ENCODE peak calls at places on chromosomes 3 and 15, in seven cellular contexts. S is transverse colon, D is aorta, Q is spleen, V is H9, J is ovary, H is HL-60. G is an unnamed sample.

GRCh38 chr15:41499109-41499851 is 5.6 kb downstream of the ITPKA start:
- DNase-seq in S (no peak), D (no peak), Q (no peak), V (no peak), J (no peak), H (no peak), G (no peak)

GRCh38 chr3:150314248-150315027 is 93.7 kb upstream of the TSC22D2 start:
- DNase-seq in S (peak), D (no peak), Q (no peak), V (no peak), J (no peak), H (no peak), G (no peak)

GRCh38 chr3:140903196-140903595 is 38.4 kb upstream of the SLC25A36 start:
- DNase-seq in S (no peak), D (no peak), Q (no peak), V (no peak), J (no peak), H (no peak), G (no peak)

GRCh38 chr3:141103067-141103466 is 51.9 kb downstream of the SPSB4 start:
- DNase-seq in S (no peak), D (no peak), Q (no peak), V (no peak), J (peak), H (no peak), G (no peak)

GRCh38 chr15:40936709-40937666 is 7.8 kb downstream of the DLL4 start:
- DNase-seq in S (no peak), D (no peak), Q (no peak), V (no peak), J (no peak), H (no peak), G (no peak)

GRCh38 chr15:79339588-79340314 is 28.8 kb downstream of the TMED3 start:
- DNase-seq in S (no peak), D (no peak), Q (no peak), V (no peak), J (no peak), H (no peak), G (peak)

GRCh38 chr3:136069933-136070332 is 104.4 kb downstream of the PPP2R3A start:
- DNase-seq in S (no peak), D (no peak), Q (no peak), V (no peak), J (no peak), H (no peak), G (no peak)

GRCh38 chr3:161371441-161372320 is at the start of gene SPTSSB:
- DNase-seq in S (peak), D (peak), Q (peak), V (peak), J (no peak), H (no peak), G (no peak)

GRCh38 chr15:91849749-91850161 is 3.8 kb upstream of the SLCO3A1 start:
- DNase-seq in S (no peak), D (no peak), Q (no peak), V (no peak), J (no peak), H (peak), G (peak)

GRCh38 chr3:146148468-146148931 is 12.5 kb downstream of the PLOD2 start:
- DNase-seq in S (no peak), D (no peak), Q (no peak), V (no peak), J (no peak), H (no peak), G (no peak)

GRCh38 chr15:68667800-68668625 is 89.2 kb downstream of the CORO2B start:
- DNase-seq in S (no peak), D (no peak), Q (peak), V (peak), J (no peak), H (no peak), G (no peak)

GRCh38 chr3:149077638-149078037 is 8.7 kb downstream of the HLTF start:
- DNase-seq in S (no peak), D (no peak), Q (no peak), V (no peak), J (no peak), H (no peak), G (no peak)

GRCh38 chr3:141462176-141462859 is 24.5 kb upstream of the RASA2 start:
- DNase-seq in S (no peak), D (no peak), Q (no peak), V (no peak), J (no peak), H (no peak), G (no peak)

GRCh38 chr3:118536764-118537163 is 497.9 kb downstream of the IGSF11 start:
- DNase-seq in S (no peak), D (no peak), Q (no peak), V (no peak), J (no peak), H (no peak), G (no peak)

GRCh38 chr3:177640319-177640997 is 443.2 kb upstream of the TBL1XR1 start:
- DNase-seq in S (no peak), D (no peak), Q (no peak), V (peak), J (no peak), H (no peak), G (peak)

GRCh38 chr3:135908225-135908624 is 57.3 kb upstream of the PPP2R3A start:
- DNase-seq in S (no peak), D (no peak), Q (no peak), V (no peak), J (no peak), H (no peak), G (no peak)

GRCh38 chr3:143201066-143201465 is 81.5 kb downstream of the CHST2 start:
- DNase-seq in S (no peak), D (no peak), Q (no peak), V (no peak), J (no peak), H (no peak), G (no peak)

DNA sequence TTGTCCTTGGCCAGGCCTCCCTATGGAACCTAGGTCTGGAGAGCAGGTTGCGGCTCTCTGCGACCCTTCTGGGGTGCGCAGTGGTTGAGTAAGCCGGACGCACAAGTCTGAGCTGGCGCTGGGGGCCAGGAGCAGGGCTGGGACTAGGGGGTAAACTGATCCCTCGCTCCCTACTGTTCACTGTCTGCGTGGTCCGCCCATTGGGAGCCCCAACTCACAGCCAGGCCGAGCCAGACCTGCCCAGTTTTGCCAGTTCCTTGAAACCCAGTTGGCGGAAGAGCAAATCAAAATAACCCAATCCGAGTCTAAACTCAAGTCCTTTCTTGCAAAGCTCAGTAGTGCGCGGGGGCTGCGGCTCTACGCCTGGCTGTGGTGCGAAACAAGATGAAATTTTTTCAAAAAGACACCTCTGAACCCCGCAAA is 17.5 kb downstream of the RGMA start:
- DNase-seq in S (no peak), D (no peak), Q (no peak), V (no peak), J (peak), H (no peak), G (no peak)
- H3K27ac ChIP-seq in S (peak), D (no peak), Q (no peak), V (no peak), J (peak), H (no peak), G (no peak)

DNA sequence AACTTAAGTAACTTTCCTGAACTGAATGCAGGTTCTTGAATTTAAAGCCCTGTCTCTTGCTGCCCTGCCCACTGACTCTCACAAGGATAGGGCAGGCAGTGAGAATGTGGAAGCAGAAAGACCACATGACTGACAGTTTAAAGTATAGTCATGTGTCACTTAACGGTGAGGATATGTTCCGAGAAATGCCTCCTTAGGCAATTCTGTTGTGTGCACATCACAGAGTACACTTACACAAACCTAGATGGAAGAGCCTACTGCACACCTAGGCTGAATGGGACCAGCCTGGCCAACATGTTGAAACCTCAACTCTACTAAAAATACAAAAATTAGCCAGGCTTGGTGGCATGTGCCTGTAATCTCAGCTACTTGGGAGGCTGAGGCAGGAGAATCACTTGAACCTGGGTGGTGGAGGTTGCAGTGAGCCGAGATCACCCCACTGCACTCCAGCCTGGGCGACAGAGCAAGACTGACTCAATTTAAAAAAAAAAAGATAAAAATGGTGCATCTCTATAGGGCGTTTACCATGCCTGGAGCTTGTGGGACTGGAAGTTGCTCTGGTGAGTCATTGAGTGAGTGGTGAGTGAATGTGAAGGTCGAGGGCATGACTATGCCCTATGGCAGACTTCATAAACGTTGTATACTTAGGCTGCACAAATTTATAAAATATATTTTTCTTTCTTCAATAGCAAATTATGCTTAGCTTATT is 18.9 kb upstream of the COPG1 start:
- DNase-seq in S (no peak), D (no peak), Q (no peak), V (no peak), J (no peak), H (peak), G (no peak)
- H3K27ac ChIP-seq in S (peak), D (no peak), Q (peak), V (no peak), J (no peak), H (peak), G (no peak)

DNA sequence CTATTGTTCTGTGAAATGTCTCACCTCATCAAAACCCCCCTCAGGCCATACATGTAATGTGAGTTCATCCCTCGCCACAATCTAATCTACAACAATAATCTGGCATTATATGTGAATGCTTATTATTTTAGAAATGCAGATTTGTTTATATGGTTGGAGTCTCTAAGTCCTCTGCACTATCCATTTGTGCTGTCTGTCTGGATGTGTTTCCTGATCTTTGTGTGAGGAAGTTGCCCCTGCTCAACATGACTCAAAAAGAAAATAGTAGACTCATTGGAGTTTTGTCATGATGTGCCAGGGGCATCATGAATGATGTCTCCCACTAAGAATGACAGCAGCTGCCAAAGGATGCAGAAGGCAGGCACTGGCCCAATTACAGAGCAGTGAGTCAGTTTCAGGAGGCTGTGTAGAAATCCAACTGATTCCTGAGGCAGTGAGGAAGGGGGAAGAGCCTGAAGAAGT is 161.6 kb upstream of the PDZRN3 start:
- DNase-seq in S (no peak), D (peak), Q (no peak), V (no peak), J (no peak), H (no peak), G (no peak)
- H3K27ac ChIP-seq in S (no peak), D (peak), Q (no peak), V (no peak), J (no peak), H (no peak), G (no peak)

GRCh38 chr3:11558918-11559815 is 84.5 kb downstream of the VGLL4 start:
- DNase-seq in S (no peak), D (no peak), Q (peak), V (peak), J (peak), H (no peak), G (no peak)

GRCh38 chr3:11559816-11560633 is 83.7 kb downstream of the VGLL4 start:
- DNase-seq in S (no peak), D (no peak), Q (no peak), V (no peak), J (peak), H (no peak), G (no peak)

GRCh38 chr3:11558002-11558401 is 85.7 kb downstream of the VGLL4 start:
- DNase-seq in S (no peak), D (no peak), Q (no peak), V (no peak), J (peak), H (no peak), G (no peak)

GRCh38 chr3:11556851-11557644 is 86.7 kb downstream of the VGLL4 start:
- DNase-seq in S (no peak), D (peak), Q (no peak), V (no peak), J (peak), H (no peak), G (no peak)

DNA sequence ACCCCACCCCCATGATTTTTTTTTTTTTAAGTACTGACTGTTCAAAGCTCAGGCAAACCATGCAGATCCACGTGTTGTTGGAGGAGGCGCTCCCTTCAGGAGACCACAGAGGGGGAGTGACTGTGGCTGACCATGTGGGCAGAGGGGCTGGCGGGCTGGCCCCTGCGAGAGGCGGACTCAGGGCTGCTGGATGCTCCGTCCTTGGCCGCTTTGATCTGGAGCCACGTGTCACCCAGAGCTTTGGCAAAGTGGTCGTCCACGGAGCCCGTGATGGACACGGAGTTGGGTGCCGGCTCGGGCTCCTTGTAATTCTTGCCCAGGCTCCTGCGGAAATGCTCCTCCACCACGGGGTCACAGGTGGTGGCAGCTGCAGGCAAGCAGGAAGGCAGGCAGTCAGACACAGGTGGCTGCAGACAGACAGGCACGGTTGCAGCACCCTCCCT is 85.2 kb downstream of the VGLL4 start:
- DNase-seq in S (no peak), D (no peak), Q (peak), V (no peak), J (peak), H (no peak), G (no peak)
- H3K27ac ChIP-seq in S (peak), D (no peak), Q (no peak), V (no peak), J (peak), H (no peak), G (no peak)

DNA sequence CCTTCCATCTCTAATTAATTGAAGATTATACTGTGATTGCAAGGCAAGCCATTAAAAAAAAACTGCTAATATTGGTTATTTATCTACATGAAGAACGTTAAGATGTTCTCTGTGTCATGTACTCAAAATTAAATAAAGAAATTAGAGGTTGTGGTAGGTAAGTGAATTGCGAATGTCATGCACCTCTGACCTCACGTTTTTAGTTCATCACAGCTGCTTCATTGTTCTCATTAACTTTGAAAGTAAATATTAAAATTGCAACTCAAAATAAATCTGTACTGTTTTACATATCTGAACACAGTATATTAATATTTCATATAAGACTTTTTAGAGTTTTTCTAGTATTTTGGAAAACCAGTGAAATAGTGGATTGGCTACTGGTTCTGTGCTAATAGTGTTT is 94.0 kb downstream of the KLHL25 start:
- DNase-seq in S (no peak), D (no peak), Q (no peak), V (no peak), J (no peak), H (no peak), G (no peak)
- H3K27ac ChIP-seq in S (peak), D (no peak), Q (peak), V (no peak), J (no peak), H (no peak), G (no peak)

GRCh38 chr15:85543741-85544155 is 163.3 kb downstream of the AKAP13 start:
- DNase-seq in S (peak), D (peak), Q (peak), V (peak), J (peak), H (peak), G (no peak)
- H3K27ac ChIP-seq in S (peak), D (no peak), Q (peak), V (no peak), J (no peak), H (peak), G (no peak)